ENCODE peak calls at places on chromosomes 5 and 9, in eight cellular contexts. L, C, T, R, Z, K, W and O are unnamed samples.

GRCh38 chr5:118326496-118327045 is 661.8 kb downstream of the DTWD2 start:
- DNase-seq in L (no peak), C (no peak), T (no peak), R (no peak), Z (no peak), K (no peak), W (no peak), O (no peak)

GRCh38 chr9:136997830-136998234 is 1.5 kb upstream of the CLIC3 start:
- DNase-seq in L (no peak), C (no peak), T (peak; percentile 69), R (no peak), Z (no peak), K (no peak), W (no peak), O (no peak)

GRCh38 chr9:72025956-72026355 is 34.5 kb downstream of the C9orf57 start:
- DNase-seq in L (peak; percentile 87), C (no peak), T (no peak), R (no peak), Z (no peak), K (no peak), W (no peak), O (no peak)

GRCh38 chr9:3215658-3216057 is 310.1 kb downstream of the RFX3 start:
- DNase-seq in L (no peak), C (no peak), T (no peak), R (no peak), Z (no peak), K (no peak), W (no peak), O (no peak)

GRCh38 chr5:111385970-111386831 is 126.1 kb downstream of the STARD4 start:
- DNase-seq in L (no peak), C (no peak), T (no peak), R (no peak), Z (no peak), K (no peak), W (no peak), O (no peak)

GRCh38 chr5:179242676-179243075 is 102.6 kb downstream of the ADAMTS2 start:
- DNase-seq in L (no peak), C (no peak), T (no peak), R (no peak), Z (no peak), K (no peak), W (peak; percentile 10), O (no peak)

GRCh38 chr5:35159370-35159742 is 70.9 kb downstream of the PRLR start:
- DNase-seq in L (no peak), C (no peak), T (no peak), R (no peak), Z (no peak), K (no peak), W (peak; percentile 22), O (peak; percentile 11)

GRCh38 chr5:19837536-19838179 is 150.3 kb downstream of the CDH18 start:
- DNase-seq in L (no peak), C (no peak), T (no peak), R (no peak), Z (no peak), K (no peak), W (no peak), O (no peak)

GRCh38 chr9:112558476-112558875 is 71.8 kb downstream of the KIAA1958 start:
- DNase-seq in L (no peak), C (no peak), T (no peak), R (no peak), Z (no peak), K (no peak), W (no peak), O (no peak)

GRCh38 chr9:135077497-135078200 is 9.8 kb upstream of the OLFM1 start:
- DNase-seq in L (no peak), C (peak; percentile 51), T (no peak), R (no peak), Z (peak; percentile 49), K (no peak), W (peak; percentile 80), O (peak; percentile 61)

GRCh38 chr5:169106906-169107305 is 194.0 kb downstream of the SLIT3 start:
- DNase-seq in L (no peak), C (no peak), T (no peak), R (no peak), Z (no peak), K (no peak), W (no peak), O (no peak)

GRCh38 chr5:32390819-32391591 is 53.5 kb downstream of the ZFR start:
- DNase-seq in L (no peak), C (peak; percentile 33), T (no peak), R (no peak), Z (no peak), K (no peak), W (no peak), O (no peak)

GRCh38 chr5:90685425-90686022 is 126.9 kb downstream of the ADGRV1 start:
- DNase-seq in L (no peak), C (no peak), T (no peak), R (no peak), Z (no peak), K (no peak), W (no peak), O (no peak)

GRCh38 chr5:147858520-147858919 is 20.0 kb upstream of the SCGB3A2 start:
- DNase-seq in L (no peak), C (no peak), T (no peak), R (no peak), Z (no peak), K (no peak), W (no peak), O (no peak)

GRCh38 chr5:109653840-109654239 is 35.9 kb upstream of the MAN2A1 start:
- DNase-seq in L (no peak), C (no peak), T (no peak), R (no peak), Z (no peak), K (no peak), W (no peak), O (no peak)

GRCh38 chr5:111551569-111552275 is 39.4 kb upstream of the STARD4 start:
- DNase-seq in L (no peak), C (no peak), T (no peak), R (no peak), Z (no peak), K (no peak), W (no peak), O (peak; percentile 54)

GRCh38 chr9:20781086-20781485 is 97.0 kb downstream of the FOCAD start:
- DNase-seq in L (no peak), C (no peak), T (no peak), R (no peak), Z (no peak), K (no peak), W (no peak), O (no peak)

GRCh38 chr9:21904371-21904770 is 89.8 kb downstream of the CDKN2A start:
- DNase-seq in L (no peak), C (no peak), T (no peak), R (no peak), Z (no peak), K (no peak), W (no peak), O (no peak)

GRCh38 chr5:55102345-55102744 is at the start of gene GZMA:
- DNase-seq in L (no peak), C (no peak), T (no peak), R (no peak), Z (no peak), K (no peak), W (no peak), O (no peak)

GRCh38 chr5:18805376-18805775 is 1171.1 kb downstream of the TAF11L14 start:
- DNase-seq in L (no peak), C (no peak), T (no peak), R (no peak), Z (no peak), K (no peak), W (no peak), O (no peak)

GRCh38 chr5:171309526-171310333 is 682 bp downstream of the TLX3 start:
- DNase-seq in L (no peak), C (no peak), T (peak; percentile 79), R (no peak), Z (no peak), K (no peak), W (peak; percentile 80), O (no peak)

GRCh38 chr5:96714951-96715451 is 52.8 kb downstream of the CAST start:
- DNase-seq in L (peak; percentile 49), C (no peak), T (no peak), R (no peak), Z (peak; percentile 38), K (no peak), W (no peak), O (no peak)

GRCh38 chr5:147972441-147972840 is 66.1 kb upstream of the C5orf46 start:
- DNase-seq in L (no peak), C (no peak), T (no peak), R (no peak), Z (no peak), K (no peak), W (no peak), O (no peak)

GRCh38 chr5:64872044-64872443 is 103.3 kb downstream of the CWC27 start:
- DNase-seq in L (no peak), C (no peak), T (no peak), R (no peak), Z (no peak), K (no peak), W (no peak), O (no peak)

GRCh38 chr9:109145062-109145461 is 22.0 kb downstream of the FRRS1L start:
- DNase-seq in L (no peak), C (no peak), T (no peak), R (no peak), Z (no peak), K (no peak), W (no peak), O (no peak)